ENCODE peak calls at places on chromosomes 1 and 21, in five cellular contexts. Y, W, P, A and L are unnamed samples.

GRCh38 chr21:32807717-32808380 is 36.3 kb upstream of the PAXBP1 start:
- DNase-seq in Y (no peak), W (no peak), P (no peak), A (no peak), L (peak; percentile 62)

GRCh38 chr1:59198565-59198964 is 98.3 kb upstream of the FGGY start:
- DNase-seq in Y (no peak), W (no peak), P (no peak), A (no peak), L (no peak)

GRCh38 chr1:226060427-226060826 is 2.1 kb upstream of the H3-3A start:
- DNase-seq in Y (no peak), W (no peak), P (no peak), A (no peak), L (no peak)

GRCh38 chr1:39960461-39960958 is 5.6 kb downstream of the MFSD2A start:
- DNase-seq in Y (no peak), W (no peak), P (peak; percentile 81), A (no peak), L (peak; percentile 84)

GRCh38 chr1:164560076-164560475 is 1.1 kb downstream of the PBX1 start:
- DNase-seq in Y (no peak), W (no peak), P (no peak), A (no peak), L (peak; percentile 60)

GRCh38 chr1:41380979-41381690 is 19.9 kb downstream of the FOXO6 start:
- DNase-seq in Y (no peak), W (no peak), P (no peak), A (no peak), L (no peak)

GRCh38 chr1:224851210-224851849 is 78.1 kb upstream of the DNAH14 start:
- DNase-seq in Y (no peak), W (peak; percentile 55), P (peak; percentile 74), A (no peak), L (peak; percentile 85)

GRCh38 chr1:5967351-5968160 is 24.7 kb downstream of the NPHP4 start:
- DNase-seq in Y (no peak), W (no peak), P (no peak), A (no peak), L (no peak)

GRCh38 chr1:30087465-30087864 is 635.9 kb downstream of the MATN1 start:
- DNase-seq in Y (no peak), W (peak; percentile 23), P (no peak), A (no peak), L (no peak)

GRCh38 chr1:79568411-79568810 is 561.9 kb upstream of the ADGRL4 start:
- DNase-seq in Y (no peak), W (no peak), P (no peak), A (no peak), L (peak; percentile 63)

GRCh38 chr1:94319319-94320180 is 82.2 kb upstream of the ARHGAP29 start:
- DNase-seq in Y (no peak), W (no peak), P (no peak), A (no peak), L (no peak)

GRCh38 chr1:51850420-51851297 is 27.9 kb downstream of the NRDC start:
- DNase-seq in Y (no peak), W (no peak), P (no peak), A (no peak), L (no peak)

GRCh38 chr21:43369124-43369523 is 57.8 kb downstream of the SIK1 start:
- DNase-seq in Y (no peak), W (peak; percentile 42), P (peak; percentile 76), A (no peak), L (peak; percentile 55)

GRCh38 chr1:53328009-53328489 is at the start of gene LRP8:
- DNase-seq in Y (no peak), W (peak; percentile 53), P (peak; percentile 85), A (no peak), L (peak; percentile 70)

GRCh38 chr21:15063081-15063820 is 1.5 kb downstream of the NRIP1 start:
- DNase-seq in Y (no peak), W (no peak), P (no peak), A (no peak), L (peak; percentile 33)

GRCh38 chr1:34549199-34549598 is 205.6 kb upstream of the GJB5 start:
- DNase-seq in Y (no peak), W (no peak), P (peak; percentile 26), A (no peak), L (peak; percentile 52)

GRCh38 chr1:173669491-173669941 is at the start of gene ANKRD45:
- DNase-seq in Y (no peak), W (peak; percentile 43), P (peak; percentile 45), A (no peak), L (no peak)

GRCh38 chr1:163072658-163073057 is 3.5 kb downstream of the RGS4 start:
- DNase-seq in Y (no peak), W (no peak), P (no peak), A (peak; percentile 47), L (peak; percentile 33)

GRCh38 chr1:192702212-192702993 is 66.5 kb downstream of the RGS13 start:
- DNase-seq in Y (no peak), W (peak; percentile 43), P (no peak), A (no peak), L (peak; percentile 79)

GRCh38 chr1:17347769-17348592 is 24.0 kb upstream of the PADI6 start:
- DNase-seq in Y (no peak), W (peak; percentile 32), P (no peak), A (no peak), L (peak; percentile 76)

GRCh38 chr21:16179732-16180131 is 449.9 kb downstream of the USP25 start:
- DNase-seq in Y (no peak), W (no peak), P (no peak), A (no peak), L (no peak)

GRCh38 chr1:228084325-228084724 is 1.8 kb downstream of the ARF1 start:
- DNase-seq in Y (no peak), W (no peak), P (peak; percentile 66), A (no peak), L (peak; percentile 87)

GRCh38 chr1:214568328-214568727 is 16.9 kb upstream of the PTPN14 start:
- DNase-seq in Y (no peak), W (no peak), P (no peak), A (no peak), L (peak; percentile 80)

DNA sequence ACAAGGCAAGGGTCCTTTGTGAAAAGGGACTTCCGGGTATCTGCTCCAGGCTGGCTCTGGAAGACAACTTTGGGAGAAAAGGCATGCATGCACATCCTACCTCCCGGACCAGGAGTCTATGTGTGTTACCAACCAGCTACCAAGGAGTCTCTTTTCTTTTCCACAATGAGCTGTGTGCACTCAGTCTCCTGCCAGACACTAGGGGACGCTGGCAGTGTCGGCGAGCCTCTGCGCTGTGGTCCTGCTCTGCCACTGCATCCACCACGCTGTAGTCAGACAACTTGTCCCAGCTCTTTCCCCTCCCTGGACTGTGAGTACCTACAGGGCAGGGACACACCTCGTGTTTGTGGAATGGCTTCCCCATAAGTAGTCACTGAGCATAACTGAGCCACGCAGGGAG is 5.1 kb upstream of the SSR2 start:
- DNase-seq in Y (no peak), W (peak; percentile 78), P (peak; percentile 57), A (no peak), L (no peak)
- TF ChIP-seq CTCF in Y (peak; percentile 16), W (peak; percentile 47), P (peak; percentile 80), A (peak; percentile 77), L (no peak)

DNA sequence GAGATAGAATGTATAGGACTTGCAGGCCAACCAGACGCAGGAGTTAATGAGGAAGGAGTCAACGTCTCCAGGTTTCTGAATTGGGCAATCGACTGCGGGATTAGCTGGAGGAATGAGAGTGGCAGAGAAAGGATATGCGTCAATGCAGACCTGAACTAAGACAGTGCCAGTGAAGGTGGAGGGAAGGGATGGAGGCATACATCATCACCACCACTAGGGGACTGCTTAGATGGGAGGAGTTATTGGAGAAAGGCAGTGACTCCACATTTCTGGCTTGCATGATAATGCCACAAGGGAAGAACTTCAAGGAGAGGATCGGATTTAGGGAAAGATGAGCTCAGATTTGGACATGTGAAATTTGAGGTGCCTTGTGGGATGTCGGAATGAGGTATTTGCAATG is 17.4 kb downstream of the VASH2 start:
- DNase-seq in Y (no peak), W (peak; percentile 75), P (peak; percentile 55), A (no peak), L (peak; percentile 89)
- TF ChIP-seq CTCF in Y (peak; percentile 22), W (peak; percentile 22), P (peak; percentile 68), A (peak; percentile 62), L (peak; percentile 54)

DNA sequence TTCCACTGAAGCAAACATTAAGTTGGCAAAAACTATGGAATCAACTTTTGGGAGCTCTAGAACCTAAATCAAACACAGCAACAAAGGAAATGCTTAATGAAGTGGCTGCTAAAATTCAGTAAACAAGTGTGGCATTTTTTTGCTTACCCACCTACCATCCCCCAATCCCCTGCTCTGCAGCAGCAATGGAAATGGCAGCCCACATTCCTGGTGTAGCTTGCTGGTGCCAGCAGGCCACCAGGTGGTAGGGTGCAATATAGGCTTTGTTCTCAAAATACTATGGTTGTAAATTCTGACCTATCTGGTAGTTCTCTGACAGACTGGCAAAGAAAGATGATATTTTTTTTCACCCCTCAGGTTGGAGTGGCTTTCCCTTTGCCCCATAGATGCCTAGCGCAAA is 42.8 kb downstream of the SHCBP1L start:
- DNase-seq in Y (no peak), W (no peak), P (no peak), A (no peak), L (no peak)
- TF ChIP-seq CTCF in Y (no peak), W (no peak), P (no peak), A (peak; percentile 6), L (no peak)

DNA sequence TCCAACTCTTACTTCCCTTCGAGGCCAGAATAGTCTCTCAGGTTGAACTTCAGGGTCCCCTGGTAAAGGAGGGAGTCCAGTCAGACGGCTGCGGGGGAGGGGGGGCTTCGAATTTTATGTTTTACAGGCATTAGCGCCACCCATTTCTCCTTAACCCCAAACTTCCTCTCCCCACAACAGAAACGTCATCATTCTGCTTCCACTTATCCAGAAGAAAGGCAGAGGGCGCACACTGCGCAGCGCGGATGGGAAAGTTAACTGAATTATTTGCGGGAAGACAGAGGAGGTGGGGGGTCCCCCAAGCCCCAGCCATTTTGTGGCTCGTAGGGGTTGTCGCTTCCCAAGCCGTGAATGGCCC is 529 bp upstream of the PRMT2 start:
- DNase-seq in Y (peak; percentile 55), W (peak; percentile 31), P (peak; percentile 81), A (no peak), L (peak; percentile 66)
- TF ChIP-seq CTCF in Y (no peak), W (no peak), P (peak; percentile 4), A (peak; percentile 18), L (no peak)

GRCh38 chr1:3552176-3552575 is 59.1 kb downstream of the MEGF6 start:
- DNase-seq in Y (no peak), W (no peak), P (no peak), A (no peak), L (no peak)

GRCh38 chr1:3552751-3553150 is 58.6 kb downstream of the MEGF6 start:
- DNase-seq in Y (no peak), W (no peak), P (no peak), A (no peak), L (no peak)

GRCh38 chr1:3551290-3551678 is 60.0 kb downstream of the MEGF6 start:
- DNase-seq in Y (peak; percentile 81), W (no peak), P (no peak), A (no peak), L (no peak)

GRCh38 chr1:3550511-3551289 is 60.6 kb downstream of the MEGF6 start:
- DNase-seq in Y (no peak), W (no peak), P (no peak), A (no peak), L (no peak)

DNA sequence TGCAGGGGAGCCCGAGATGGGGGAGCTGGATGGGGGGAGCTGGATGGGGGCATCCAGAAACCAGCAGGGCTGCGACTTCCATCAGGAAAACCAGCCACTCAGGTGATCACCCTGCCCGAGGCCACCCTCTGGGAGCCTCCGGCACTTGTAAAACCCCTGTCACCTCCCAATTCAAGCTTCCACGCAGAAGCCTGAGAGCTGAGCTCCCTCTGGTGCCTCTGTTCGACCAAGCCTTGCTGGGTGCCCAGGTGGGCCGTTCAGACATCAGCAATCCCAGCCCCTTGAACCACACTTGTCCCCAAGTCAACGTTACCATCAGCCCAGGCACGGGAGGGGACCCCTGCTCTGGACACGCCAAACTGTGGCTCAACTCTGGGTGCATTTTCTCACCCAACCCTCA is 59.6 kb downstream of the MEGF6 start:
- DNase-seq in Y (no peak), W (no peak), P (no peak), A (no peak), L (no peak)
- TF ChIP-seq CTCF in Y (no peak), W (no peak), P (no peak), A (no peak), L (no peak)